ENCODE peak calls at places on chromosome 13, in six cellular contexts. C is H9, I is IMR-90, O is trophoblast cell, Z is mesenchymal stem cell, J is H1. Q is an unnamed sample.

GRCh38 chr13:114108894-114109293 is 23.5 kb downstream of the RASA3 start:
- DNase-seq in C (no peak), I (no peak), O (no peak), Z (no peak), J (no peak), Q (no peak)

GRCh38 chr13:106132216-106132615 is 403.2 kb downstream of the EFNB2 start:
- DNase-seq in C (no peak), I (no peak), O (peak; percentile 56), Z (no peak), J (no peak), Q (no peak)

GRCh38 chr13:77034883-77035282 is 7.9 kb upstream of the FBXL3 start:
- DNase-seq in C (no peak), I (peak; percentile 79), O (no peak), Z (peak; percentile 18), J (no peak), Q (no peak)

GRCh38 chr13:36069881-36070366 is 61.3 kb downstream of the DCLK1 start:
- DNase-seq in C (no peak), I (no peak), O (no peak), Z (no peak), J (no peak), Q (no peak)

GRCh38 chr13:44906758-44907157 is 82.5 kb downstream of the NUFIP1 start:
- DNase-seq in C (no peak), I (peak; percentile 71), O (no peak), Z (peak; percentile 29), J (no peak), Q (no peak)

GRCh38 chr13:111972261-111972780 is 94.6 kb upstream of the SOX1 start:
- DNase-seq in C (peak; percentile 42), I (no peak), O (no peak), Z (no peak), J (no peak), Q (no peak)

GRCh38 chr13:76972430-76972829 is 19.5 kb upstream of the CLN5 start:
- DNase-seq in C (peak; percentile 33), I (no peak), O (no peak), Z (no peak), J (no peak), Q (no peak)

GRCh38 chr13:108494991-108495661 is 134.3 kb upstream of the MYO16 start:
- DNase-seq in C (peak; percentile 37), I (no peak), O (no peak), Z (peak; percentile 10), J (peak; percentile 57), Q (peak; percentile 32)

GRCh38 chr13:32330438-32330837 is 15.1 kb downstream of the BRCA2 start:
- DNase-seq in C (no peak), I (peak; percentile 71), O (peak; percentile 41), Z (peak; percentile 88), J (no peak), Q (no peak)

DNA sequence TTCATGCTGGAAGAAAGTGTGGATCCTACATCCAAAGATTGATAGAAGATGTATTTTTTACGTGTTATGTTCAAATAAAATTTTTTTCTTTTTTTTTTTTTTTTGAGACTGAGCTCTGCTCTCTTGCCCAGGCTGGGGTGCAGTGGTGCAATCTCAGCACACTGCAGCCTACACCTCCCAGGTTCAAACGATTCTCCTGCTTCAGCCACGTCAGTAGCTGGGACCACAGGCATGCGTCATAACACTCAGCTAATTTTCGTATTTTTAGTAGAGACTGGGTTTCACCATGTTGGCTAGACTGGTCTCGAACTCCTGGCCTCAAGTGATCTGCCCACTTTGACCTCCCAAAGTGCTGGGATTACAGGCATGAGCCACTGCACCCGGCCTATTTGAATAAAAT is 65.7 kb downstream of the KLF12 start:
- DNase-seq in C (no peak), I (no peak), O (no peak), Z (no peak), J (no peak), Q (no peak)
- H3K4me2 ChIP-seq in C (no peak overlapping the region), I (no peak overlapping the region), O (no peak overlapping the region), Z (no peak overlapping the region), J (no peak overlapping the region), Q (no peak overlapping the region)

DNA sequence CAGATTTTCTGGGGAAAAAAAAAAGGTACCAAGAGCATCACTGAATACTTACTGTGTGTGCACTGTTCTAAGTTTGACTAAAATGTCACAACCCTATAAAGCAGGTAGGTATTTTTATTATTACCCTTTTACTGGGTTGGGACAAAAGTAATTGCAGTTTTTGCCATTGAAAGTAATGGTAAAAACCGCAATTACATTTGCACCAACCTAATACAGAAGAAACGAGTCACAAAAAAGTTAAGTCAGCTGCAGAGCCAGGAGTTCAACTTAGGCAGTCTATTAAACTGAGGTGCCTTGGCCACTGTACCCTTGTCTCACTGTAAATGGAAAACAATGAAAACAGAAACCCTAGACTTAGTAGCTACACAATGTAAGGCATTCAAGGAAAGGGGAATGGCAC is 281.9 kb downstream of the SUCLA2 start:
- DNase-seq in C (no peak), I (no peak), O (no peak), Z (no peak), J (no peak), Q (no peak)
- H3K14ac ChIP-seq in C (no peak overlapping the region), I (no peak overlapping the region), O (no peak overlapping the region), Z (no peak overlapping the region), J (no peak overlapping the region), Q (no peak overlapping the region)

DNA sequence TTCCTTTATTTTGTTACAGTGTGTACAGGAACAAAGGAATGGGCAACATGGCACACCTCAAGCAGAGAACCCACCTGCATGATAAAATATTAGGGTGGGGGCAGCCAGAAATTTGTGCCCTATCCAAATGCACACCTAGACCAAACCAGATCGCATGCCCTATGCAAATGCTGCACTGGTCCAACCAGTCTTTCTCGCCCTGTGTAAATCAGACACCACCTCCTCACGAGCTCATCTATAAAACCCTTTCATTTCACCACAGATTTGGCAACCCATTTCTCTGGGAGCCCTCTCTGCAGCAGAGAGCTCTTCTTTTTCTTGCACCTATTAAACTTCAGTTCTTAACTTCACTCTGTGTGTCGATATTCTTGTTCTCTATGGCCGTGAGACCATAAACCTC is 1559.2 kb downstream of the SLITRK1 start:
- DNase-seq in C (no peak), I (no peak), O (no peak), Z (no peak), J (no peak), Q (no peak)
- H2BK5ac ChIP-seq in C (no peak overlapping the region), I (no peak overlapping the region), O (no peak overlapping the region), Z (no peak overlapping the region), J (no peak overlapping the region), Q (no peak overlapping the region)

DNA sequence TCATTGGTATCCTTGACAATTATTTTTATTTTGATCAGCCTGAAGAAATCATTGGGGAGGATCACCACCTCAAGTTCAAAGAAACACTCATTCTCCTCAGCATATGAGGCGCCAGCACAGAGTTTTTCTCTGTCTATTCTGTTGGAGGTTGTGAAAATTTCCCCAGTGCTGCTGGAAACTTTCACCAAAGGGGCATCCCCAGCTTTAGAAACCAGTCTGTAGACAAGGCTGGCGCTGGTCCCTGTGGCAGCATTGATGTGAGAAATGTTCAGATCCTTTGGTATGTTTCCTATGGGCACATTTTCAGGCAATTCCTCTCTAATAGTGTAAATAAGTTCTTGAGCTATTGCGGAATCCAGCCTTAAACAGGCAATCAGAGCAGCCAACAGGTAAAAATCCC is 2.1 kb downstream of the PCDH9 start:
- DNase-seq in C (no peak), I (no peak), O (no peak), Z (no peak), J (no peak), Q (no peak)
- H3K4me2 ChIP-seq in C (no peak overlapping the region), I (no peak overlapping the region), O (peak overlapping the region; percentile 13), Z (no peak overlapping the region), J (no peak overlapping the region), Q (no peak overlapping the region)

Q was measured in neuronal stem cell.